ENCODE peak calls at places on chromosome 13, in four cellular contexts. One of them, this sample, is unnamed.

GRCh38 chr13:110126391-110126961 is 180.5 kb downstream of the COL4A1 start:
- DNase-seq in H9: peak; percentile 69
- DNase-seq in SK-N-SH: no peak
- DNase-seq in GM23248: peak; percentile 96
- DNase-seq in this sample: peak; percentile 62

GRCh38 chr13:95676100-95676774 is 702 bp upstream of the DNAJC3 start:
- DNase-seq in SK-N-SH: no peak
- DNase-seq in GM23248: peak; percentile 63
- DNase-seq in H9: peak; percentile 66
- DNase-seq in this sample: peak; percentile 53

GRCh38 chr13:44756411-44756810 is 180.3 kb upstream of the TSC22D1 start:
- DNase-seq in SK-N-SH: no peak
- DNase-seq in H9: no peak
- DNase-seq in GM23248: no peak
- DNase-seq in this sample: no peak

GRCh38 chr13:89832827-89833226 is 1514.7 kb upstream of the MIR17HG start:
- DNase-seq in GM23248: no peak
- DNase-seq in SK-N-SH: no peak
- DNase-seq in H9: no peak
- DNase-seq in this sample: no peak

GRCh38 chr13:29362849-29363604 is 232.5 kb downstream of the SLC7A1 start:
- DNase-seq in GM23248: peak; percentile 68
- DNase-seq in SK-N-SH: peak; percentile 79
- DNase-seq in H9: peak; percentile 81
- DNase-seq in this sample: no peak

GRCh38 chr13:93872948-93873347 is 606.5 kb downstream of the DCT start:
- DNase-seq in GM23248: no peak
- DNase-seq in SK-N-SH: no peak
- DNase-seq in H9: no peak
- DNase-seq in this sample: no peak

GRCh38 chr13:100365678-100366077 is 222.9 kb downstream of the GGACT start:
- DNase-seq in H9: no peak
- DNase-seq in SK-N-SH: no peak
- DNase-seq in GM23248: no peak
- DNase-seq in this sample: no peak

GRCh38 chr13:40982772-40983171 is 36.3 kb downstream of the ELF1 start:
- DNase-seq in SK-N-SH: peak; percentile 38
- DNase-seq in GM23248: peak; percentile 44
- DNase-seq in H9: no peak
- DNase-seq in this sample: no peak

GRCh38 chr13:87677334-87678234 is 6.4 kb downstream of the SLITRK5 start:
- DNase-seq in SK-N-SH: peak; percentile 63
- DNase-seq in H9: peak; percentile 81
- DNase-seq in GM23248: peak; percentile 8
- DNase-seq in this sample: peak; percentile 76
- H3K9ac ChIP-seq in SK-N-SH: no peak overlapping the region
- H3K9ac ChIP-seq in H9: no peak overlapping the region
- H3K9ac ChIP-seq in GM23248: no peak overlapping the region
- H3K9ac ChIP-seq in this sample: no peak overlapping the region

GRCh38 chr13:111854403-111854802 is 212.5 kb upstream of the SOX1 start:
- DNase-seq in SK-N-SH: no peak
- DNase-seq in GM23248: no peak
- DNase-seq in H9: no peak
- DNase-seq in this sample: no peak
- H3K9ac ChIP-seq in SK-N-SH: no peak overlapping the region
- H3K9ac ChIP-seq in GM23248: no peak overlapping the region
- H3K9ac ChIP-seq in H9: no peak overlapping the region
- H3K9ac ChIP-seq in this sample: no peak overlapping the region

DNA sequence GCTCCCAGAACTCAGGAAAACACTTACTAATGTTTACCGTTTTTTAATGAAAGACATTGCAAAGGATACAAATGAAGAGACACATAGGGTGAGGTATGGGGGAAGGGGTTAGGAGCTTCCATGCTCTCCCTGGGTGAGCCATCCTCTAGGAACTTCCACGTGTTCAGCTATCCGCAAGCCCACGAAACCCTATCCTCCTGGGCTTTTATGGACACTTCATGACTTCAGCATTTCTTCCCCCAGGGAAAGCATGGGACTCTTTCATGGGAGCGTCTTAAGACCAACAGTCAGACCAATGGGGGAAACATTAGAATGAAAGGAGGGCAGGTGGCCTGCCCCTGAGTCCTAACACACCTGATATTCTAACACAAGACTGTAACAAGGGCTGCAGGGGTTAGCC is 6.6 kb upstream of the ESD start:
- DNase-seq in SK-N-SH: no peak
- DNase-seq in GM23248: no peak
- DNase-seq in H9: no peak
- DNase-seq in this sample: no peak
- H3K9ac ChIP-seq in SK-N-SH: no peak overlapping the region
- H3K9ac ChIP-seq in GM23248: no peak overlapping the region
- H3K9ac ChIP-seq in H9: no peak overlapping the region
- H3K9ac ChIP-seq in this sample: no peak overlapping the region

DNA sequence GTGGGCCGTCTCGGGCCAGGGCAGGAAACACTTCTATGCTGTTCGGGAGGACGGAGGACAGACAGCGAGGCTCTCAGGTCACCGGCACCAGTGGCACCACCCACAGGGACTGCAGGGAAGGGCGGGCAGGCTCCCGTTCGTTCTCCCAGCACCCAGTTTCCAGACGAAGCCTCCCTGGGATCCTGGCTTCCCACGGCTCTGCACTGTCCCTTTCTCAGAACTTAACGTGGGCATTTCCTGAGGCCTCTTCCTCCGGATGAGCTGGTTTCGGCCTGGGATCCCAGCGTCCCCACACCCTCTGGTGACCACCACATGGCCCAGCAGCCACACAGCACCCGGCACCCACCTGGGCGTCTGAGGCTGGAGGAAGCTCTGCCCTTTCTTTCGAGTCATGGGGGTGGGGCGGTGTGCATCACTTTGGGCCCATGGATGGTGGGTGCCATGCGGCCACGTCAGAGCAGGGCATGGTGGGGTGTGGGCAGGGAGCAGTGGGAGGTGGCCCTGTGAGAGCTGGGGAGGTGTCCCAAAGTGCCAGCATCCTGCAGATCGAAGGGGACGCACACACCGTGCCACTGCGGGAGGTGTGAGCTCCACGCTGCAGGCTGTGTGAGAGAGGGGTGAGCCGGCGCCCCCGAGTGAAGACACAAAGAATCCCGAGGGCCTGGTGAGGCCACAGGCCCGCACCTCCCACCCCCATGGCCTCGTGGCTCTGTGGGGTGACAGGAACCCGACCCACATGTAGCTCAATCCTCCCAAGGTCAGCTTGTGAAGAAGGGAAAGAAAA is 38.7 kb upstream of the GRTP1 start:
- DNase-seq in GM23248: no peak
- DNase-seq in H9: no peak
- DNase-seq in SK-N-SH: no peak
- DNase-seq in this sample: no peak
- H3K9ac ChIP-seq in GM23248: no peak overlapping the region
- H3K9ac ChIP-seq in H9: no peak overlapping the region
- H3K9ac ChIP-seq in SK-N-SH: no peak overlapping the region
- H3K9ac ChIP-seq in this sample: no peak overlapping the region

GRCh38 chr13:35565273-35565672 is 88.8 kb upstream of the MAB21L1 start:
- DNase-seq in H9: no peak
- DNase-seq in GM23248: no peak
- DNase-seq in SK-N-SH: no peak
- DNase-seq in this sample: no peak

DNA sequence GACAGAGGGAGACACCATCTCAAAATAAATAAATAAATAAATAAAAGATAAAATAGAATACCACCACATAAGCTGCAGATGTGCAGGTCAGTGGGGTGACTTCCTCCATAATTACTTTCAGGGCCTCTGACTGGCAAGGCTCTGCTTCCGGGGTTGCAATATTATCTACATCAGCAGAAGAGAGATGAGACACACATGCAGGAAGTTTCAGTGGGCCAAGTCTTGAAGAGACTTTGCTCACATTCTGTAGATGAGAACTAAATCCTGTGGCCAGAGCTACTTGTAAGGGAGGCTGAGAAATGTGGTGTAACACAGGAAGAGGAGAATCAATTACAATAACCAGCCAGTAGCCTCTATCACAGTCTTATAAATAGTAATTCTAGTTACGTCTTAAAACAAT is 89.9 kb upstream of the MAB21L1 start:
- DNase-seq in GM23248: no peak
- DNase-seq in SK-N-SH: no peak
- DNase-seq in H9: no peak
- DNase-seq in this sample: no peak
- H3K9ac ChIP-seq in GM23248: no peak overlapping the region
- H3K9ac ChIP-seq in SK-N-SH: no peak overlapping the region
- H3K9ac ChIP-seq in H9: no peak overlapping the region
- H3K9ac ChIP-seq in this sample: no peak overlapping the region

DNA sequence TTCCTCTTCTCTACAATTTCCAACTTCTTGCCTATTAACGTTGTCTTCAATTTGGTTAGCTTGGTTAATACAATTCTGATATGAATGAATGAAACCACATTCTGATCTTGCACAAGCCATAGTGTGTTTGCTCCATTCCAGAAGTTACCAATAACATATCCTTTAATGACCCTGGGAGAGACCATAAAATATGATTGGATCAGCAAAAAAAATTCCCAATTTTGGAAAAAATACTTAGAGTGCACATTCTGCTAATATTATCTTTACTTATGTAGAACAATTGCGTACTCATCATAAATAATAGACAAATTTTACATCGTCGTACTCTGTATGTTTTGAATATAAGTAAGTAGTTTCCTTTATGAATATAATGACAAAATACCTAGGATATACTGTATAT is 117.2 kb downstream of the SLITRK5 start:
- DNase-seq in GM23248: no peak
- DNase-seq in SK-N-SH: no peak
- DNase-seq in H9: no peak
- DNase-seq in this sample: no peak
- H3K9ac ChIP-seq in GM23248: no peak overlapping the region
- H3K9ac ChIP-seq in SK-N-SH: no peak overlapping the region
- H3K9ac ChIP-seq in H9: no peak overlapping the region
- H3K9ac ChIP-seq in this sample: no peak overlapping the region

GRCh38 chr13:48393030-48393697 is 19.7 kb downstream of the LPAR6 start:
- DNase-seq in H9: no peak
- DNase-seq in GM23248: no peak
- DNase-seq in SK-N-SH: no peak
- DNase-seq in this sample: no peak

GRCh38 chr13:48398450-48399095 is 14.3 kb downstream of the LPAR6 start:
- DNase-seq in H9: no peak
- DNase-seq in SK-N-SH: no peak
- DNase-seq in GM23248: peak; percentile 68
- DNase-seq in this sample: no peak

GRCh38 chr13:48391257-48391656 is 21.7 kb downstream of the LPAR6 start:
- DNase-seq in SK-N-SH: no peak
- DNase-seq in GM23248: no peak
- DNase-seq in H9: no peak
- DNase-seq in this sample: no peak

GRCh38 chr13:48397744-48398143 is 15.2 kb downstream of the LPAR6 start:
- DNase-seq in GM23248: no peak
- DNase-seq in H9: no peak
- DNase-seq in SK-N-SH: no peak
- DNase-seq in this sample: no peak

DNA sequence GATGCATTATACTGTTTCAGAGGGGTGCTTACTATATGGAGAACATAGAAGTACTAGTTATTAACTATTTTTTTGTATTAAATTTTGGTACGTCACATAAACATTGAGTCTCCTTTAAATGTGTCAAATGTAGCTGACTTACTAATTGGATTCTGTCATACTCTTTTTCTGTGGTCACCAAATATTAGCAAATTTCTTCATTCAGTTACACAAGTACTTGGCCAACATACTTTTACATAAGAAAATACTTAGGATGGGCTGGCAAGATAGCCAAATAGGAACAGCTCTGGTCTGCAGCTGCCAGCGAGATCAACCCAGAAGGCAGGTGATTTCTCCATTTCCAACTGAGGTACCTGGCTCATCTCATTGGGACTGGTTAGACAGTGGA is 19.2 kb downstream of the LPAR6 start:
- DNase-seq in GM23248: no peak
- DNase-seq in H9: no peak
- DNase-seq in SK-N-SH: no peak
- DNase-seq in this sample: no peak
- H3K9ac ChIP-seq in GM23248: no peak overlapping the region
- H3K9ac ChIP-seq in H9: no peak overlapping the region
- H3K9ac ChIP-seq in SK-N-SH: no peak overlapping the region
- H3K9ac ChIP-seq in this sample: no peak overlapping the region